ENCODE peak calls at places on chromosomes 7 and 10, in ten cellular contexts. W, N, B, E, Z, L, U, Q, D and F are unnamed samples.
A peak's percentile ranks its signal among the peaks of the same experiment; 100 is the strongest.

GRCh38 chr7:139679731-139680594 is 97.8 kb downstream of the HIPK2 start:
- DNase-seq in N (no peak), W (no peak), U (no peak), Q (no peak), E (no peak), Z (no peak), D (no peak), L (peak; percentile 67), B (no peak), F (peak; percentile 69)

GRCh38 chr7:43394441-43395130 is 188.3 kb upstream of the STK17A start:
- DNase-seq in N (no peak), Q (no peak), L (no peak), E (no peak), D (no peak), U (no peak), W (no peak), Z (no peak), B (no peak), F (no peak)

GRCh38 chr7:80014507-80014906 is 120.1 kb upstream of the GNAI1 start:
- DNase-seq in E (no peak), D (no peak), U (no peak), Z (no peak), B (no peak), W (no peak), Q (no peak), L (peak; percentile 84), N (no peak), F (peak; percentile 18)

GRCh38 chr7:27532256-27532783 is 130.4 kb downstream of the HIBADH start:
- DNase-seq in E (no peak), N (no peak), Z (no peak), D (no peak), Q (no peak), U (no peak), B (no peak), L (no peak), W (no peak), F (no peak)

GRCh38 chr10:3906511-3907111 is 121.6 kb upstream of the KLF6 start:
- DNase-seq in E (no peak), D (no peak), W (no peak), Z (no peak), N (no peak), U (no peak), B (no peak), L (peak; percentile 78), Q (no peak), F (peak; percentile 91)

GRCh38 chr10:109633846-109634245 is 289.5 kb downstream of the XPNPEP1 start:
- DNase-seq in B (no peak), W (no peak), Z (no peak), E (no peak), Q (no peak), U (no peak), D (no peak), L (peak; percentile 10), N (no peak), F (no peak)

GRCh38 chr7:37833107-37833817 is 15.1 kb upstream of the NME8 start:
- DNase-seq in W (peak; percentile 60), Q (peak; percentile 60), E (no peak), D (peak; percentile 28), B (peak; percentile 11), L (peak; percentile 22), U (peak; percentile 69), N (peak; percentile 18), Z (peak; percentile 80), F (peak; percentile 49)

GRCh38 chr7:435518-436366 is 83.9 kb downstream of the PDGFA start:
- DNase-seq in D (no peak), Q (no peak), N (no peak), W (no peak), E (no peak), L (peak; percentile 8), Z (no peak), B (no peak), U (no peak), F (peak; percentile 59)

GRCh38 chr7:135121868-135122267 is 26.0 kb upstream of the TMEM140 start:
- DNase-seq in B (no peak), U (no peak), Z (no peak), E (no peak), W (no peak), N (no peak), Q (no peak), D (no peak), L (no peak), F (no peak)

GRCh38 chr7:2982401-2982800 is 61.3 kb downstream of the CARD11 start:
- DNase-seq in E (no peak), D (no peak), Z (no peak), B (no peak), Q (no peak), N (no peak), L (no peak), U (no peak), W (no peak), F (no peak)

GRCh38 chr7:148914208-148914777 is 30.2 kb upstream of the EZH2 start:
- DNase-seq in Z (no peak), D (no peak), W (no peak), Q (no peak), U (no peak), L (peak; percentile 74), E (peak; percentile 18), N (peak; percentile 30), B (no peak), F (peak; percentile 84)

GRCh38 chr10:106987362-106987761 is 177.1 kb downstream of the SORCS1 start:
- DNase-seq in U (no peak), Z (no peak), L (no peak), W (no peak), N (no peak), D (no peak), Q (no peak), B (no peak), E (no peak), F (no peak)

GRCh38 chr7:143380264-143380645 is 890 bp upstream of the ZYX start:
- DNase-seq in N (peak; percentile 87), D (peak; percentile 95), U (peak; percentile 75), L (peak; percentile 90), Z (peak; percentile 94), E (peak; percentile 81), W (peak; percentile 90), Q (peak; percentile 88), B (peak; percentile 83), F (peak; percentile 95)

GRCh38 chr7:72064916-72065315 is 347.2 kb downstream of the CALN1 start:
- DNase-seq in B (no peak), N (no peak), Z (no peak), W (no peak), Q (no peak), E (no peak), D (no peak), U (no peak), L (no peak), F (no peak)

GRCh38 chr7:47771990-47772360 is 176.3 kb downstream of the PKD1L1 start:
- DNase-seq in Q (no peak), D (no peak), B (no peak), L (no peak), N (no peak), U (no peak), E (no peak), W (no peak), Z (no peak), F (no peak)

GRCh38 chr7:159246702-159247480 is 102.2 kb upstream of the VIPR2 start:
- DNase-seq in W (no peak), N (no peak), L (no peak), B (no peak), D (no peak), E (no peak), Z (no peak), U (no peak), Q (no peak), F (no peak)

GRCh38 chr10:129968937-129969527 is 5.0 kb upstream of the EBF3 start:
- DNase-seq in W (peak; percentile 89), N (no peak), L (no peak), D (no peak), E (no peak), U (no peak), Q (peak; percentile 65), Z (no peak), B (no peak), F (peak; percentile 50)

GRCh38 chr10:116826803-116827202 is 22.5 kb upstream of the ENO4 start:
- DNase-seq in B (no peak), L (peak; percentile 85), D (no peak), Q (no peak), E (no peak), N (no peak), U (peak; percentile 71), W (no peak), Z (no peak), F (peak; percentile 90)

GRCh38 chr7:157996359-157997079 is 591.1 kb downstream of the PTPRN2 start:
- DNase-seq in E (no peak), N (no peak), W (no peak), D (no peak), U (no peak), L (no peak), Q (no peak), Z (no peak), B (no peak), F (no peak)

GRCh38 chr10:78438907-78439809 is 405.5 kb downstream of the RPS24 start:
- DNase-seq in U (no peak), N (no peak), W (no peak), D (no peak), L (no peak), Q (no peak), B (no peak), E (no peak), Z (no peak), F (no peak)

GRCh38 chr7:134549366-134549765 is 456 bp downstream of the AKR1B15 start:
- DNase-seq in W (no peak), L (no peak), Z (no peak), U (no peak), N (no peak), Q (no peak), E (no peak), B (no peak), D (no peak), F (no peak)

GRCh38 chr10:93146336-93146735 is 72.6 kb downstream of the CYP26A1 start:
- DNase-seq in Z (no peak), D (no peak), Q (no peak), N (no peak), B (no peak), L (no peak), E (no peak), W (no peak), U (no peak), F (no peak)

GRCh38 chr7:131231381-131232220 is 96.1 kb upstream of the MKLN1 start:
- DNase-seq in Z (no peak), D (peak; percentile 35), L (peak; percentile 68), Q (peak; percentile 34), U (no peak), N (no peak), E (peak; percentile 14), W (no peak), B (peak; percentile 42), F (peak; percentile 34)

GRCh38 chr10:44180321-44181154 is 204.4 kb downstream of the CXCL12 start:
- DNase-seq in N (peak; percentile 19), B (no peak), E (no peak), U (no peak), Z (no peak), Q (no peak), D (no peak), L (peak; percentile 91), W (no peak), F (peak; percentile 80)

GRCh38 chr7:134941185-134941900 is 45.0 kb upstream of the AGBL3 start:
- DNase-seq in Z (no peak), B (no peak), D (no peak), W (no peak), U (no peak), N (no peak), L (peak; percentile 75), E (no peak), Q (no peak), F (peak; percentile 64)

GRCh38 chr10:74977913-74978847 is 133.3 kb upstream of the SAMD8 start:
- DNase-seq in E (no peak), U (no peak), L (no peak), D (peak; percentile 18), Z (no peak), W (no peak), Q (peak; percentile 37), N (no peak), B (no peak), F (no peak)